ENCODE peak calls at places on chromosome 16, in seven cellular contexts. C, D, I, R, M, K and P are unnamed samples.

GRCh38 chr16:64287667-64288521 is 834.0 kb downstream of the CDH11 start:
- DNase-seq in K (no peak), M (no peak), D (no peak), C (no peak), R (no peak), I (no peak), P (no peak)

GRCh38 chr16:56227936-56228335 is 36.6 kb downstream of the GNAO1 start:
- DNase-seq in M (no peak), K (no peak), R (no peak), I (no peak), D (no peak), C (no peak), P (no peak)

GRCh38 chr16:82134884-82135283 is 35.1 kb downstream of the MPHOSPH6 start:
- DNase-seq in I (no peak), K (no peak), D (no peak), C (no peak), R (no peak), M (no peak), P (no peak)

GRCh38 chr16:18804540-18804939 is 3.2 kb upstream of the ARL6IP1 start:
- DNase-seq in I (no peak), R (no peak), C (no peak), D (no peak), K (no peak), M (no peak), P (no peak)

GRCh38 chr16:54287018-54287757 is 601 bp upstream of the IRX3 start:
- DNase-seq in R (no peak), K (no peak), D (no peak), M (no peak), I (no peak), C (no peak), P (no peak)

GRCh38 chr16:53836142-53836541 is 132.2 kb downstream of the FTO start:
- DNase-seq in R (no peak), D (no peak), I (no peak), K (no peak), M (no peak), C (no peak), P (no peak)

GRCh38 chr16:64712027-64712426 is 409.8 kb downstream of the CDH11 start:
- DNase-seq in R (no peak), K (no peak), I (no peak), M (no peak), D (no peak), C (no peak), P (no peak)

GRCh38 chr16:83929811-83930555 is 23.1 kb upstream of the OSGIN1 start:
- DNase-seq in K (no peak), I (no peak), D (no peak), C (no peak), M (no peak), R (no peak), P (no peak)

GRCh38 chr16:65421596-65421995 is 299.7 kb upstream of the CDH11 start:
- DNase-seq in R (no peak), I (no peak), C (no peak), M (no peak), D (no peak), K (no peak), P (no peak)

GRCh38 chr16:13892301-13892700 is 27.7 kb upstream of the ERCC4 start:
- DNase-seq in I (no peak), C (no peak), D (no peak), M (no peak), K (peak; percentile 77), R (no peak), P (no peak)

GRCh38 chr16:76583995-76584394 is 306.8 kb downstream of the CNTNAP4 start:
- DNase-seq in C (no peak), K (no peak), I (no peak), M (no peak), R (no peak), D (no peak), P (no peak)

GRCh38 chr16:79271583-79271982 is 329.0 kb downstream of the MAF start:
- DNase-seq in C (no peak), K (no peak), I (no peak), D (no peak), M (no peak), R (no peak), P (no peak)

GRCh38 chr16:29198731-29199521 is 207.6 kb downstream of the NPIPB11 start:
- DNase-seq in M (peak; percentile 43), I (peak; percentile 62), K (no peak), C (no peak), R (no peak), D (no peak), P (no peak)

GRCh38 chr16:86512301-86512859 is 2.1 kb downstream of the FOXF1 start:
- DNase-seq in R (no peak), D (no peak), I (no peak), C (no peak), M (no peak), K (no peak), P (no peak)

GRCh38 chr16:54928421-54929089 is 2.1 kb upstream of the IRX5 start:
- DNase-seq in C (no peak), D (no peak), R (peak; percentile 24), K (peak; percentile 90), M (no peak), I (peak; percentile 82), P (no peak)

GRCh38 chr16:11966173-11966572 is 1.2 kb downstream of the TNFRSF17 start:
- DNase-seq in C (no peak), R (no peak), D (no peak), M (no peak), K (no peak), I (no peak), P (no peak)

GRCh38 chr16:11967195-11967911 is 2.3 kb downstream of the TNFRSF17 start:
- DNase-seq in K (no peak), D (no peak), I (no peak), M (no peak), C (no peak), R (no peak), P (no peak)

GRCh38 chr16:11964761-11965539 is at the start of gene TNFRSF17:
- DNase-seq in C (no peak), D (no peak), R (no peak), I (no peak), K (no peak), M (no peak), P (no peak)

GRCh38 chr16:11968577-11968976 is 3.6 kb downstream of the TNFRSF17 start:
- DNase-seq in K (no peak), M (no peak), I (no peak), D (no peak), R (no peak), C (no peak), P (no peak)

GRCh38 chr16:11963706-11964105 is 1.3 kb upstream of the TNFRSF17 start:
- DNase-seq in D (no peak), R (no peak), I (no peak), K (no peak), C (no peak), M (no peak), P (no peak)
- H3K4me3 ChIP-seq in D (no peak overlapping the region), R (no peak overlapping the region), I (no peak overlapping the region), K (no peak overlapping the region), C (no peak overlapping the region), M (no peak overlapping the region), P (no peak overlapping the region)

DNA sequence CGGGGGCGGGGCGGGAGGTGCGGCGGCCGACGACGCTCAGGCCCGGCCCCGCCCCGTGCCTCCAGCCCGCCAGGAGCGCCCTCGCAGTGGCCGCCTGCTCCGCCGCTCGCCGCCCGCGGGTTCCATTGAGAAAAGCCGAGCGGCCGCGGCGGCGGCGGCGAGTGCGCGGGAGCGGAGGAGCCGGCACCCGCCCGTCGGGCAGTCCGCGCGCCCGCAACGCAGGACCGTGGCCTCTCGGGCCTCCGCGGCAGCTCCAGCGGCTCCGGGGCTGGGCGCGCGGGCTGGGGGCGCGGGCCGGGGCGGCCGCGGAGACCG is at the start of gene ZFPM1:
- DNase-seq in K (no peak), D (no peak), I (no peak), C (no peak), M (no peak), R (no peak), P (no peak)
- H3K27ac ChIP-seq in K (peak within 1 kb of the TSS; percentile 64), D (no peak within 1 kb of the TSS), I (peak within 1 kb of the TSS; percentile 58), C (peak within 1 kb of the TSS; percentile 73), M (peak within 1 kb of the TSS; percentile 81), R (peak within 1 kb of the TSS; percentile 80), P (peak within 1 kb of the TSS; percentile 57)

GRCh38 chr16:31499928-31500327 is 8.3 kb downstream of the RUSF1 start:
- DNase-seq in I (no peak), K (no peak), C (no peak), R (no peak), D (no peak), M (no peak), P (no peak)
- H3K4me1 ChIP-seq in I (peaks cover 8% of the 10 kb centered on the region), K (peaks cover 4% of the 10 kb centered on the region), C (no peaks in the 10 kb centered on the region), R (no peaks in the 10 kb centered on the region), D (peaks cover 6% of the 10 kb centered on the region), M (no peaks in the 10 kb centered on the region), P (no peaks in the 10 kb centered on the region)

GRCh38 chr16:31005350-31006085 is 4.9 kb downstream of the STX1B start:
- DNase-seq in K (no peak), M (no peak), I (no peak), R (no peak), C (no peak), D (no peak), P (no peak)
- H3K4me3 ChIP-seq in K (no peak overlapping the region), M (no peak overlapping the region), I (no peak overlapping the region), R (no peak overlapping the region), C (no peak overlapping the region), D (no peak overlapping the region), P (no peak overlapping the region)